ENCODE peak calls at places on chromosomes 3 and 15, in nine cellular contexts. E is A549; P is uterus; I is fibroblast of lung; K is A673; J is naive thymus-derived CD4-positive, alpha-beta T cell; A is CD4-positive, alpha-beta memory T cell; Y is thoracic aorta; Z is CD4-positive, CD25-positive, alpha-beta regulatory T cell. V is an unnamed sample.
A peak's percentile ranks its signal among the peaks of the same experiment; 100 is the strongest.

GRCh38 chr3:148962513-148962912 is 28.8 kb upstream of the GYG1 start:
- DNase-seq in E (peak; percentile 40), J (no peak), A (no peak), K (peak; percentile 58), I (peak; percentile 79), P (no peak), Z (no peak), Y (no peak), V (peak; percentile 37)

GRCh38 chr3:181470349-181470748 is 241.4 kb upstream of the SOX2 start:
- DNase-seq in A (no peak), E (no peak), Z (no peak), Y (no peak), J (no peak), P (no peak), K (no peak), I (no peak), V (no peak)

GRCh38 chr3:112126501-112126900 is 6.5 kb downstream of the GCSAM start:
- DNase-seq in A (no peak), K (peak; percentile 25), Y (no peak), E (no peak), P (no peak), Z (peak; percentile 17), J (no peak), I (no peak), V (peak; percentile 30)

GRCh38 chr15:48622227-48622626 is 23.3 kb downstream of the FBN1 start:
- DNase-seq in A (no peak), J (no peak), Z (no peak), P (no peak), K (no peak), E (no peak), I (no peak), Y (no peak), V (no peak)

GRCh38 chr3:86563358-86563970 is 427.5 kb downstream of the VGLL3 start:
- DNase-seq in K (peak; percentile 64), E (peak; percentile 2), J (no peak), P (no peak), Z (peak; percentile 26), I (peak; percentile 60), A (no peak), Y (no peak), V (no peak)

GRCh38 chr3:151985787-151986430 is 112.5 kb downstream of the SUCNR1 start:
- DNase-seq in K (no peak), Y (no peak), P (no peak), Z (no peak), I (no peak), J (no peak), A (no peak), E (no peak), V (no peak)

GRCh38 chr3:118332699-118333098 is 701.9 kb downstream of the IGSF11 start:
- DNase-seq in E (no peak), Y (no peak), A (no peak), P (no peak), I (no peak), Z (no peak), K (no peak), J (no peak), V (no peak)

GRCh38 chr3:41148446-41148845 is 50.9 kb upstream of the CTNNB1 start:
- DNase-seq in E (no peak), K (no peak), Y (no peak), A (no peak), Z (no peak), I (no peak), J (no peak), P (peak; percentile 46), V (no peak)

GRCh38 chr3:173838644-173839043 is 441.1 kb downstream of the NLGN1 start:
- DNase-seq in A (no peak), E (no peak), Y (no peak), I (no peak), K (no peak), J (no peak), Z (no peak), P (no peak), V (no peak)

GRCh38 chr3:128487813-128488635 is 5.0 kb downstream of the GATA2 start:
- DNase-seq in Y (peak; percentile 45), E (peak; percentile 89), A (no peak), I (peak; percentile 64), P (peak; percentile 96), Z (peak; percentile 27), J (peak; percentile 36), K (peak; percentile 86), V (peak; percentile 92)

GRCh38 chr15:25682349-25682748 is 180.8 kb downstream of the ATP10A start:
- DNase-seq in J (no peak), I (no peak), A (no peak), E (no peak), Y (no peak), P (peak; percentile 52), K (no peak), Z (no peak), V (no peak)

GRCh38 chr15:61794881-61795280 is 265.4 kb downstream of the VPS13C start:
- DNase-seq in Y (no peak), Z (no peak), I (peak; percentile 77), A (no peak), E (no peak), K (no peak), J (no peak), P (no peak), V (no peak)

GRCh38 chr3:177057768-177058167 is 139.5 kb downstream of the TBL1XR1 start:
- DNase-seq in I (no peak), J (no peak), Y (no peak), Z (peak; percentile 82), K (peak; percentile 66), E (no peak), A (peak; percentile 46), P (no peak), V (peak; percentile 94)

GRCh38 chr3:153599685-153600084 is 437.7 kb downstream of the RAP2B start:
- DNase-seq in I (peak; percentile 92), Y (no peak), J (no peak), Z (no peak), P (no peak), A (no peak), K (no peak), E (no peak), V (peak; percentile 35)

GRCh38 chr3:46905191-46905560 is 27.7 kb downstream of the PTH1R start:
- DNase-seq in P (no peak), I (no peak), A (peak; percentile 2), Y (no peak), Z (no peak), J (no peak), E (no peak), K (no peak), V (no peak)

GRCh38 chr3:29429055-29429454 is 148.2 kb downstream of the RBMS3 start:
- DNase-seq in A (no peak), I (no peak), P (no peak), E (no peak), K (no peak), J (no peak), Z (no peak), Y (no peak), V (no peak)

GRCh38 chr3:39383913-39384664 is 919 bp downstream of the SLC25A38 start:
- DNase-seq in K (peak; percentile 89), E (peak; percentile 98), Y (peak; percentile 90), Z (peak; percentile 95), P (peak; percentile 95), I (peak; percentile 89), A (peak; percentile 94), J (peak; percentile 97), V (peak; percentile 92)
- H3K4me1 ChIP-seq in K (no peaks in the 10 kb centered on the region), E (peaks cover 18% of the 10 kb centered on the region), Y (peaks cover 13% of the 10 kb centered on the region), Z (peaks cover 64% of the 10 kb centered on the region), P (no peaks in the 10 kb centered on the region), I (peaks cover 3% of the 10 kb centered on the region), A (peaks cover 54% of the 10 kb centered on the region), J (peaks cover 43% of the 10 kb centered on the region), V (no peaks in the 10 kb centered on the region)

GRCh38 chr15:20272422-20273184 is 269.0 kb downstream of the GOLGA6L6 start:
- DNase-seq in E (no peak), J (no peak), I (no peak), K (no peak), Z (no peak), P (no peak), A (no peak), Y (no peak), V (no peak)
- H3K9me3 ChIP-seq in E (peaks cover 67% of the 10 kb centered on the region), J (no peaks in the 10 kb centered on the region), I (peaks cover 12% of the 10 kb centered on the region), K (peaks cover 76% of the 10 kb centered on the region), Z (no peaks in the 10 kb centered on the region), P (no peaks in the 10 kb centered on the region), A (no peaks in the 10 kb centered on the region), Y (peaks cover 3% of the 10 kb centered on the region), V (no peaks in the 10 kb centered on the region)

GRCh38 chr15:100879461-100880138 is at the start of gene ALDH1A3:
- DNase-seq in K (no peak), Y (no peak), E (peak; percentile 89), Z (peak; percentile 17), I (no peak), P (peak; percentile 45), J (peak; percentile 34), A (no peak), V (peak; percentile 69)

GRCh38 chr15:100878601-100879000 is 1.0 kb upstream of the ALDH1A3 start:
- DNase-seq in Y (no peak), K (no peak), J (no peak), Z (no peak), E (no peak), P (no peak), I (no peak), A (no peak), V (no peak)

GRCh38 chr15:100877551-100877950 is 2.1 kb upstream of the ALDH1A3 start:
- DNase-seq in Y (no peak), Z (no peak), I (no peak), P (no peak), J (no peak), E (no peak), A (no peak), K (no peak), V (no peak)

GRCh38 chr15:100879046-100879445 is 585 bp upstream of the ALDH1A3 start:
- DNase-seq in I (no peak), A (no peak), Z (no peak), J (peak; percentile 23), E (peak; percentile 47), Y (no peak), K (no peak), P (no peak), V (no peak)

GRCh38 chr15:100878130-100878529 is 1.5 kb upstream of the ALDH1A3 start:
- DNase-seq in A (no peak), Z (no peak), J (no peak), K (no peak), Y (no peak), I (no peak), P (no peak), E (no peak), V (no peak)
- H3K4me3 ChIP-seq in A (no peak overlapping the region), Z (no peak overlapping the region), J (no peak overlapping the region), K (no peak overlapping the region), Y (no peak overlapping the region), I (no peak overlapping the region), P (no peak overlapping the region), E (no peak overlapping the region), V (no peak overlapping the region)

GRCh38 chr3:27254896-27255295 is 114.3 kb downstream of the NEK10 start:
- DNase-seq in I (no peak), Y (no peak), K (no peak), A (no peak), J (no peak), P (no peak), E (no peak), Z (no peak), V (no peak)

GRCh38 chr3:27252646-27253045 is 116.5 kb downstream of the NEK10 start:
- DNase-seq in E (no peak), I (no peak), Z (no peak), A (no peak), J (no peak), P (no peak), Y (no peak), K (no peak), V (no peak)

GRCh38 chr3:27253831-27254230 is 115.4 kb downstream of the NEK10 start:
- DNase-seq in E (peak; percentile 32), P (no peak), I (peak; percentile 27), Y (no peak), J (no peak), A (no peak), K (peak; percentile 51), Z (peak; percentile 40), V (peak; percentile 58)

GRCh38 chr3:27253391-27253790 is 115.8 kb downstream of the NEK10 start:
- DNase-seq in K (no peak), E (no peak), A (no peak), P (no peak), I (no peak), Z (no peak), J (no peak), Y (no peak), V (no peak)
- H3K4me1 ChIP-seq in K (no peaks in the 10 kb centered on the region), E (no peaks in the 10 kb centered on the region), A (no peaks in the 10 kb centered on the region), P (no peaks in the 10 kb centered on the region), I (no peaks in the 10 kb centered on the region), Z (no peaks in the 10 kb centered on the region), J (no peaks in the 10 kb centered on the region), Y (no peaks in the 10 kb centered on the region), V (no peaks in the 10 kb centered on the region)

V was measured in SJCRH30.